ENCODE peak calls at places on chromosomes 11 and 22, in four cellular contexts. N is transverse colon, V is neuronal stem cell, K is psoas muscle. A is an unnamed sample. For H3K4me1 and H3K27me3, the result is how much of the 10 kb centered on the place peaks cover.

GRCh38 chr11:23973244-23973643 is 523.6 kb upstream of the LUZP2 start:
- DNase-seq in V (no peak), K (no peak), N (no peak), A (no peak)

GRCh38 chr11:59800390-59801037 is 10.1 kb downstream of the MRPL16 start:
- DNase-seq in N (peak), K (no peak), V (no peak), A (no peak)

GRCh38 chr11:19453893-19454292 is 213.1 kb upstream of the E2F8 start:
- DNase-seq in K (peak), V (no peak), N (no peak), A (no peak)

GRCh38 chr11:77506857-77507256 is 33.0 kb upstream of the PAK1 start:
- DNase-seq in K (no peak), V (no peak), N (peak), A (no peak)

GRCh38 chr11:120814531-120815259 is 209.2 kb upstream of the TBCEL start:
- DNase-seq in V (no peak), K (no peak), N (no peak), A (no peak)

GRCh38 chr11:111539426-111540113 is 950 bp upstream of the LAYN start:
- DNase-seq in V (no peak), N (no peak), K (no peak), A (no peak)

GRCh38 chr22:17576475-17576874 is 13.2 kb downstream of the SLC25A18 start:
- DNase-seq in V (no peak), N (no peak), K (peak), A (no peak)

GRCh38 chr11:100562102-100562501 is 125.0 kb upstream of the ARHGAP42 start:
- DNase-seq in V (no peak), N (no peak), K (no peak), A (no peak)

GRCh38 chr22:46763051-46763705 is 728 bp downstream of the TBC1D22A start:
- DNase-seq in N (peak), V (no peak), K (peak), A (no peak)

GRCh38 chr11:55714982-55715888 is 53.2 kb downstream of the OR4C6 start:
- DNase-seq in V (no peak), K (no peak), N (no peak), A (no peak)

GRCh38 chr11:69309800-69310280 is 15.9 kb downstream of the MYEOV start:
- DNase-seq in K (no peak), N (no peak), V (no peak), A (no peak)

GRCh38 chr22:38097058-38097457 is 13.1 kb upstream of the SLC16A8 start:
- DNase-seq in N (no peak), V (no peak), K (no peak), A (no peak)

GRCh38 chr11:29343465-29344333 is 673.1 kb downstream of the KCNA4 start:
- DNase-seq in K (peak), N (peak), V (peak), A (peak)

GRCh38 chr22:42967933-42968332 is 47.0 kb downstream of the PACSIN2 start:
- DNase-seq in V (no peak), K (peak), N (peak), A (peak)

GRCh38 chr11:10618490-10618889 is 50.0 kb upstream of the LYVE1 start:
- DNase-seq in V (no peak), K (no peak), N (no peak), A (no peak)
- H3K4me1 ChIP-seq in V (under half), K (under half), N (under half), A (under half)

DNA sequence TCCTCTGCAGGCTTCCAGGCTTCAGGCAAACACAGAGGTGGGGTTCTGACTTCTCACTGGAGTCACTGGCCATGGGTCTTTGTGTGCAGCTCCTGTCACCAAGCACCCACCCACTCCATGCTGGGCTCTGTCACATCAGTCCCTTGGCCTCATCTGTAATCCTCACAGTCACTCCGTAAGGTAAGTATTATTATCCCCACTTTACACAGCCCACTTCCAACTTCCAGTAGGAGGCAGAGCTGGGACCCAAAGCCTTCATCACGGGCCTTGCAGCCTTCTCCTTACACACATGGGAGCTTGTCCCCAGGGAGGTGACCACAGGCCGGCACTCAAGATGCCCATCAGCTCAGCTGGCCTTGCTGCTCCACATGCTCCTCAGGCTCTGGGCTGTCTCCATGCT is 266.7 kb upstream of the B3GAT1 start:
- DNase-seq in V (no peak), N (no peak), K (no peak), A (peak)
- H3K27me3 ChIP-seq in V (under half), N (under half), K (under half), A (under half)

DNA sequence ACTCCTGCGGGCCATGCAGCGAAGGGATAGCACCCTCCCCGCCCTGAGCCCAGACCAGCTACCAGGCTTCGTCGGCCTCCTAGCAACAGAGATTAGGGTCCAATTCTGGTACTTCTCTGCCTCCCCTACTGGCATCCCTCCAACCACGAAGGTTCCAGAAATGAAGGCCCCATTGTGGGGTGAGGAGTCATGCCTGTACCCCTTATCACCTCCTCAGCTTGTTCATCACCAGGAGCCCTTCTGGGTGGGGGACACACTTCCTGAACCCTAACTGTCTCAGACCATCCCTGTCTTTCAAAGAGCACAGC is 1.8 kb downstream of the PHLDA2 start:
- DNase-seq in V (no peak), N (no peak), K (peak), A (no peak)
- H3K4me3 ChIP-seq in V (no peak), N (no peak), K (no peak), A (no peak)

GRCh38 chr11:64778473-64779298 is at the start of gene SF1:
- DNase-seq in V (peak), N (peak), K (peak), A (peak)
- H3K4me1 ChIP-seq in V (under half), N (under half), K (under half), A (under half)

A was measured in lung.